ENCODE peak calls at places on chromosome 1, in six cellular contexts. F, C, D, N, M and I are unnamed samples.
A peak's percentile ranks its signal among the peaks of the same experiment; 100 is the strongest.

GRCh38 chr1:37930246-37931142 is 16.4 kb downstream of the INPP5B start:
- DNase-seq in F (peak; percentile 20), C (peak; percentile 32), D (peak; percentile 57), N (peak; percentile 74), M (peak; percentile 38), I (no peak)

GRCh38 chr1:10694274-10694632 is 102.2 kb downstream of the CASZ1 start:
- DNase-seq in F (no peak), C (no peak), D (peak; percentile 38), N (peak; percentile 56), M (peak; percentile 60), I (no peak)

GRCh38 chr1:207823880-207824566 is 72.2 kb downstream of the CD46 start:
- DNase-seq in F (peak; percentile 71), C (peak; percentile 96), D (peak; percentile 99), N (peak; percentile 88), M (peak; percentile 97), I (peak; percentile 76)

GRCh38 chr1:206705187-206705586 is 20.5 kb downstream of the MAPKAPK2 start:
- DNase-seq in F (no peak), C (peak; percentile 76), D (peak; percentile 61), N (peak; percentile 56), M (peak; percentile 96), I (peak; percentile 60)

GRCh38 chr1:237041795-237042466 is at the start of gene RYR2:
- DNase-seq in F (no peak), C (no peak), D (no peak), N (peak; percentile 72), M (peak; percentile 5), I (peak; percentile 62)

GRCh38 chr1:45769261-45769932 is 18.9 kb upstream of the IPP start:
- DNase-seq in F (no peak), C (no peak), D (peak; percentile 76), N (no peak), M (peak; percentile 70), I (no peak)

GRCh38 chr1:181179980-181180964 is 91.8 kb downstream of the IER5 start:
- DNase-seq in F (no peak), C (no peak), D (peak; percentile 50), N (peak; percentile 87), M (peak; percentile 87), I (no peak)

GRCh38 chr1:59917026-59917784 is 9.4 kb downstream of the CYP2J2 start:
- DNase-seq in F (no peak), C (no peak), D (no peak), N (no peak), M (no peak), I (no peak)

GRCh38 chr1:3064296-3064850 is 4.6 kb upstream of the PRDM16 start:
- DNase-seq in F (no peak), C (peak; percentile 56), D (no peak), N (no peak), M (no peak), I (no peak)

GRCh38 chr1:56627019-56627635 is 18.0 kb upstream of the PRKAA2 start:
- DNase-seq in F (no peak), C (no peak), D (no peak), N (no peak), M (peak; percentile 50), I (no peak)

GRCh38 chr1:154784924-154785531 is 85.1 kb downstream of the KCNN3 start:
- DNase-seq in F (peak; percentile 53), C (peak; percentile 58), D (no peak), N (no peak), M (no peak), I (no peak)

GRCh38 chr1:56064705-56065104 is 514.7 kb downstream of the PLPP3 start:
- DNase-seq in F (no peak), C (no peak), D (peak; percentile 89), N (no peak), M (peak; percentile 32), I (no peak)

DNA sequence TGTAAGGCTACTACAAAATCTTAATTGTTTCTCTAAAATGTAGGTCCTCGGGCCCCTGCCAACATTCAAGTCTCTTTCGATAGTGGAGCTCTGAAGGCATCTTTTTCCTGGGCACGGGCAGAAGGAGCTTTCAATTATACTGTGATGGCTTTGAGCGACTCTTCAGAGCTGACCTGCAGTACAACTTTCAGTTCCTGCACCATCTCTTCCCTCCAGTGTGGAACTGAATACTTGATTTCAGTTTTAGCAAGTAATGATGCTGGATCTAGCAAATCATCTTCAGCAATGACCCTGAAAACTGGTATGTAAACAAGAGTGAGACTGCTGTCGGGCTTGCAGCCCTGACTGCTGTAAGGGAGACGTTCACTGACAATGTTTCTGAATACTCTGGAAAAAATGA is 9.6 kb downstream of the FNDC7 start:
- DNase-seq in F (no peak), C (no peak), D (no peak), N (no peak), M (peak; percentile 42), I (no peak)
- H3K4me3 ChIP-seq in F (no peak overlapping the region), C (no peak overlapping the region), D (no peak overlapping the region), N (no peak overlapping the region), M (peak overlapping the region; percentile 37), I (no peak overlapping the region)

DNA sequence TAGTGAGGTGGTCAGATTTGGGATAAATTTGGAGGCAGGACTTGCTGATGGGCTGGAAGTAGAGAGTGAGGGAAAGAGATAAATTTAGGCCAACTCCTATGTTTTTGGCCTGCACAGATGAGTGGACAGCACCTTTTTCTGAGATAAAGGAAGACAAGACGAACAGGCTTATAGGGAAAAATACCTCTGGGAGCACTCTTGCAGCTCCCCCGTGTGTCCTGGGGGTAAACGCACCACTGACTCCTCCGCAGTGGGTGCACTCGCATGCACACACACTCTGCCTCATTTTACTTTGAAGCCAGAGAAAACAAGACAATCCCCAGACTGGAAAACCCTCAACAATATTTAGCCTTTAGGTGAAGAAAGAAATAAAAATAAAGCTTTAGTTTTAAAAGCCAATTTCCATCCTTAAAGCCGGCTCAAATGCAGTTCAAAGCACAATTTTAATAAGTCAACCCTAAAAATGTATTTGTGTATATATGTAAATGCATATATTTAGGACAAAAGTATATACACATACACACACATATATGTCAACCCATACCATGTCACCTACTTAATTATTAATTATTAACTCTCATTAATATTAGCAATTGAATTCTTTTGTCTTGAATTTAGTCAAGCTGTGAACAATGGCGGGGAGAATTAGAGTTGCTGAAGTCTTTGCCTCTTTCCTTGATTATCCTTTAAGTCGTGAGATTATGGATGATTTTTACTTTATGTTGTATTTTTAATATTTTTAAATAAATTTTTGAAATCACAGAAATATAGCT is 341.8 kb downstream of the ZNF326 start:
- DNase-seq in F (no peak), C (no peak), D (no peak), N (no peak), M (no peak), I (no peak)
- H3K36me3 ChIP-seq in F (no peaks in the 10 kb centered on the region), C (no peaks in the 10 kb centered on the region), D (no peaks in the 10 kb centered on the region), N (no peaks in the 10 kb centered on the region), M (no peaks in the 10 kb centered on the region), I (no peaks in the 10 kb centered on the region)

GRCh38 chr1:143652744-143653143 is 319.0 kb downstream of the FAM72C start:
- DNase-seq in F (no peak), C (no peak), D (no peak), N (no peak), M (no peak), I (no peak)

GRCh38 chr1:143653403-143653802 is 318.4 kb downstream of the FAM72C start:
- DNase-seq in F (no peak), C (no peak), D (no peak), N (no peak), M (no peak), I (no peak)

GRCh38 chr1:143651350-143651992 is 320.3 kb downstream of the FAM72C start:
- DNase-seq in F (no peak), C (no peak), D (no peak), N (no peak), M (no peak), I (no peak)

DNA sequence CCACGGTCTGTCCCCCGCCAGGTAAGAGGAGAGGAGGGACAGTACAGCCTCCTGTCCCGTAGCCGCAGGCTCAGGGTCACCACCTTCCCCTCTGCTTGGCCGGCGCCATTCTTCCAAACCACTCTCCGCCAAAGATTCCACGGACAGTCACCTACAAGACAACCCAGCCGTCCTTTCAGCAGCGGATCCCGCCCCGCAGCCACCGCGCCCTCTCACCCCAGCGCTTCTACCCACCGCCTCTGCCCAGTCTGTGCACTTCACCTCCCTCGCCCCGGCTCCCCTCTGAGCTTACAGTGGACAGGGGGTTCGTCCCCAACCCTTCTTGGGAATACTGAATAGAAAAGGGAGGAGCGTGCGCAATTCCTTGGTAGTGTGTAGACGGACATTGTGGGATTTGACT is 319.6 kb downstream of the FAM72C start:
- DNase-seq in F (no peak), C (no peak), D (no peak), N (no peak), M (no peak), I (no peak)
- H3K4me3 ChIP-seq in F (no peak overlapping the region), C (no peak overlapping the region), D (no peak overlapping the region), N (no peak overlapping the region), M (no peak overlapping the region), I (no peak overlapping the region)

GRCh38 chr1:224301391-224301790 is 28.6 kb downstream of the NVL start:
- DNase-seq in F (no peak), C (no peak), D (no peak), N (no peak), M (no peak), I (no peak)
- H3K36me3 ChIP-seq in F (peaks cover 32% of the 10 kb centered on the region), C (peaks cover 43% of the 10 kb centered on the region), D (peaks cover 8% of the 10 kb centered on the region), N (peaks cover 95% of the 10 kb centered on the region), M (peaks cover 37% of the 10 kb centered on the region), I (peaks cover 59% of the 10 kb centered on the region)

GRCh38 chr1:111512132-111512874 is 8.9 kb upstream of the ADORA3 start:
- DNase-seq in F (no peak), C (no peak), D (no peak), N (peak; percentile 49), M (no peak), I (no peak)

GRCh38 chr1:111513410-111514020 is 10.1 kb upstream of the ADORA3 start:
- DNase-seq in F (no peak), C (peak; percentile 77), D (no peak), N (peak; percentile 33), M (no peak), I (no peak)

GRCh38 chr1:111516008-111516535 is 12.6 kb upstream of the ADORA3 start:
- DNase-seq in F (peak; percentile 39), C (peak; percentile 71), D (peak; percentile 52), N (peak; percentile 79), M (peak; percentile 74), I (no peak)

GRCh38 chr1:111517464-111518225 is 14.2 kb upstream of the ADORA3 start:
- DNase-seq in F (peak; percentile 52), C (no peak), D (no peak), N (no peak), M (no peak), I (no peak)

DNA sequence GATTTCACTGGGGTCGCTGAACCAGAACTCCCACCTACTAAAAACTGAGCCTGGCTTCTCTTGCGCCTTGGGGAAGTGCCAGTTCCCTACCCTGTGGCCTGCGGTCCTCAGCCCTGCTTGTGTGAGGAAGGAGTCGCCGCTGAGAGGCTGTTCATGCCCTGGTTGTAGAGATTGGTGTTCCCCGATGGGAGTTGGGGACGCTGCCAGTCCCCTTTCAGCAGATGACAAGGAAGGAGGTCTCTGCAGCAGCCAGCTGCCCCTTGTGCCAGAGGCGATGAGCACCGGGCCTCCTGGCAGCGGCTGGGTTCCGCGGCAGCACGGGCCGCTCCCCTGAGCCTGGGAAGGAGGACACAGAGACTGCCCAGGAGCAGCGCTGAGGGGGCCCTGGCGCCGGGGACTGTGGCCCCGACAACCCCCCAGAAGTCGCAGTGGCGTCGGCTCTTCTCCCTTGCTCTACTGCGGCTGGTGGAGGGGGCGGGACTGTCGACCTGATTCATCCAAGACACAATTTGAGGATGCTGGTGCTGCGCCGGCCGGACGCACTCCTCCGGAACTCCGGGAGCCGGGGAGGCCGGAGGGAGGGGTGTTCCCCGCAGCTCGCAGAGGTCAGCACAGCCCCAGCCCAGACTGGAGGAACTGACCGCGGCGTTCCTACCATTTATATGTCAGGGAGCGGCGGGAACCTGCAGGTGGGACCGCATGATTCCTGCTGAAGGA is 12.0 kb upstream of the ADORA3 start:
- DNase-seq in F (no peak), C (peak; percentile 83), D (peak; percentile 31), N (peak; percentile 84), M (peak; percentile 78), I (peak; percentile 24)
- H3K4me3 ChIP-seq in F (peak overlapping the region; percentile 56), C (peak overlapping the region; percentile 5), D (peak overlapping the region; percentile 7), N (peak overlapping the region; percentile 51), M (peak overlapping the region; percentile 58), I (peak overlapping the region; percentile 43)